ENCODE peak calls at places on chromosomes 16 and 17, in seven cellular contexts. I is sigmoid colon, N is HCT116, J is A549, E is GM12891, K is right lobe of liver, P is prostate gland. V is an unnamed sample.

GRCh38 chr16:1208239-1208830 is 16.7 kb downstream of the TPSG1 start:
- DNase-seq in I (no peak), N (no peak), J (no peak), E (no peak), K (no peak), P (no peak), V (no peak)

GRCh38 chr16:67215690-67216089 is 11.2 kb upstream of the TMEM208 start:
- DNase-seq in I (no peak), N (no peak), J (no peak), E (no peak), K (no peak), P (no peak), V (no peak)

GRCh38 chr17:30824002-30824355 is 513 bp downstream of the CRLF3 start:
- DNase-seq in I (no peak), N (no peak), J (peak; percentile 64), E (no peak), K (peak; percentile 53), P (no peak), V (peak; percentile 36)

GRCh38 chr16:85988723-85989313 is 89.9 kb downstream of the IRF8 start:
- DNase-seq in I (peak; percentile 25), N (no peak), J (no peak), E (no peak), K (peak; percentile 31), P (no peak), V (no peak)

GRCh38 chr16:79272141-79272577 is 328.4 kb downstream of the MAF start:
- DNase-seq in I (no peak), N (no peak), J (no peak), E (no peak), K (no peak), P (no peak), V (no peak)

GRCh38 chr17:78861229-78861628 is 20.6 kb upstream of the USP36 start:
- DNase-seq in I (no peak), N (no peak), J (no peak), E (no peak), K (no peak), P (no peak), V (no peak)

GRCh38 chr17:46212634-46213435 is 19.6 kb upstream of the KANSL1 start:
- DNase-seq in I (peak; percentile 81), N (peak; percentile 48), J (peak; percentile 95), E (peak; percentile 51), K (peak; percentile 53), P (peak; percentile 73), V (peak; percentile 88)

GRCh38 chr16:86252596-86252995 is 257.7 kb upstream of the FOXF1 start:
- DNase-seq in I (no peak), N (peak; percentile 42), J (no peak), E (no peak), K (no peak), P (no peak), V (no peak)

GRCh38 chr17:2157081-2157480 is 102.2 kb downstream of the HIC1 start:
- DNase-seq in I (peak; percentile 53), N (no peak), J (no peak), E (no peak), K (no peak), P (no peak), V (no peak)

GRCh38 chr17:57401556-57402488 is 145.5 kb downstream of the MSI2 start:
- DNase-seq in I (no peak), N (no peak), J (peak; percentile 29), E (no peak), K (no peak), P (no peak), V (no peak)

GRCh38 chr16:1486551-1487390 is 2.0 kb downstream of the PTX4 start:
- DNase-seq in I (no peak), N (no peak), J (no peak), E (no peak), K (no peak), P (no peak), V (no peak)

GRCh38 chr16:67530013-67530939 is 1.6 kb downstream of the RIPOR1 start:
- DNase-seq in I (peak; percentile 92), N (no peak), J (no peak), E (no peak), K (peak; percentile 69), P (peak; percentile 35), V (peak; percentile 77)

GRCh38 chr17:15946611-15947120 is 1.7 kb downstream of the ADORA2B start:
- DNase-seq in I (peak; percentile 64), N (no peak), J (no peak), E (no peak), K (no peak), P (no peak), V (no peak)

GRCh38 chr17:15947331-15947730 is 2.4 kb downstream of the ADORA2B start:
- DNase-seq in I (no peak), N (no peak), J (no peak), E (no peak), K (no peak), P (no peak), V (no peak)

GRCh38 chr17:15943971-15944719 is 785 bp upstream of the ADORA2B start:
- DNase-seq in I (peak; percentile 68), N (no peak), J (no peak), E (no peak), K (no peak), P (no peak), V (no peak)

GRCh38 chr17:15945493-15946209 is 721 bp downstream of the ADORA2B start:
- DNase-seq in I (peak; percentile 71), N (no peak), J (peak; percentile 51), E (no peak), K (no peak), P (no peak), V (no peak)

GRCh38 chr17:15944720-15945492 is at the start of gene ADORA2B:
- DNase-seq in I (peak; percentile 78), N (no peak), J (peak; percentile 91), E (peak; percentile 81), K (peak; percentile 58), P (peak; percentile 28), V (peak; percentile 56)
- TF ChIP-seq POLR2A in I (no peak), N (peak; percentile 20), J (peak; percentile 48), E (no peak), K (no peak), P (peak; percentile 66), V (no peak)

GRCh38 chr17:50708050-50709000 is 611 bp upstream of the ANKRD40 start:
- DNase-seq in I (no peak), N (no peak), J (no peak), E (no peak), K (no peak), P (no peak), V (no peak)

GRCh38 chr17:50703162-50703561 is 4.6 kb downstream of the ANKRD40 start:
- DNase-seq in I (no peak), N (no peak), J (no peak), E (no peak), K (no peak), P (no peak), V (no peak)

GRCh38 chr17:50710650-50711049 is 2.9 kb upstream of the ANKRD40 start:
- DNase-seq in I (no peak), N (no peak), J (no peak), E (no peak), K (no peak), P (no peak), V (no peak)

GRCh38 chr17:50710025-50710424 is 2.3 kb upstream of the ANKRD40 start:
- DNase-seq in I (no peak), N (no peak), J (no peak), E (no peak), K (no peak), P (no peak), V (no peak)

DNA sequence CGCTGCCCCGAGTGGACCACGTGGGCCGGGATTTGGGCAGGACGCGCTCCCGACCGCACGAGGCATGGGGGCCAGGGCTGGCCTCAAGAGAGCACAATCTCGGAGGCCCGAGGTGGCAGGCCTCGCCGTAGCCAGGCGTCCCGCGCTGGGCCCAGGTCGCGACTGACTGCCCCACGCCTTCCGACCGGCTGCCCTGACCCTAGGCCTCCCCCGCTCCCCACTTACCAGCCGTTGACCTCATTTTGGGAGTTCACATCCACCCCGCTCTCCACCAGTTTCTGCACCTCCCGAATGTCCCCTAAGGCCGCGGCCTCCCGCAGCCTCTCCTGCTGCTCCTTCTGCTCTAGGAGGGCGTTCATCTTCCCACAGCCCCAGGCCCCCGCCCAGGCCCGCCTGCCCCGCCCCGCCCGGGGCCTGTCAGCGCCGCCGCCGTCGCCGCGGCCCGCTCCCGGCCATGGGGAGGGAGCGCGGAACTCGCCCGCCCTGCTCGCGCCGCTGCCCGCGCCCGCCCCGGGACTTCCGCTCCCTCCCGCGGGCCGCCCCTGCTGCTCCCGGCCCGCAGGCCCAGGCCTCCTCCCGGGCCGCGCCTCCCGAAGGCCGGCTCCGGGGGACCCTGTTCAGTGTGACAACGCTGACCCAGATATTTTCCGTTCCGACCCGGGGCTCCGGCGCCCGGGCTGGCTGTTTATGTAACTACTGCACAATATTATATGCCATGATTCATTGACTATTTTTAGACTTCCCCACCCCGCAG is at the start of gene ANKRD40:
- DNase-seq in I (peak; percentile 97), N (peak; percentile 90), J (peak; percentile 96), E (peak; percentile 69), K (peak; percentile 89), P (peak; percentile 85), V (peak; percentile 93)
- TF ChIP-seq POLR2A in I (peak; percentile 41), N (peak; percentile 75), J (peak; percentile 50), E (peak; percentile 36), K (peak; percentile 80), P (peak; percentile 53), V (peak; percentile 71)

DNA sequence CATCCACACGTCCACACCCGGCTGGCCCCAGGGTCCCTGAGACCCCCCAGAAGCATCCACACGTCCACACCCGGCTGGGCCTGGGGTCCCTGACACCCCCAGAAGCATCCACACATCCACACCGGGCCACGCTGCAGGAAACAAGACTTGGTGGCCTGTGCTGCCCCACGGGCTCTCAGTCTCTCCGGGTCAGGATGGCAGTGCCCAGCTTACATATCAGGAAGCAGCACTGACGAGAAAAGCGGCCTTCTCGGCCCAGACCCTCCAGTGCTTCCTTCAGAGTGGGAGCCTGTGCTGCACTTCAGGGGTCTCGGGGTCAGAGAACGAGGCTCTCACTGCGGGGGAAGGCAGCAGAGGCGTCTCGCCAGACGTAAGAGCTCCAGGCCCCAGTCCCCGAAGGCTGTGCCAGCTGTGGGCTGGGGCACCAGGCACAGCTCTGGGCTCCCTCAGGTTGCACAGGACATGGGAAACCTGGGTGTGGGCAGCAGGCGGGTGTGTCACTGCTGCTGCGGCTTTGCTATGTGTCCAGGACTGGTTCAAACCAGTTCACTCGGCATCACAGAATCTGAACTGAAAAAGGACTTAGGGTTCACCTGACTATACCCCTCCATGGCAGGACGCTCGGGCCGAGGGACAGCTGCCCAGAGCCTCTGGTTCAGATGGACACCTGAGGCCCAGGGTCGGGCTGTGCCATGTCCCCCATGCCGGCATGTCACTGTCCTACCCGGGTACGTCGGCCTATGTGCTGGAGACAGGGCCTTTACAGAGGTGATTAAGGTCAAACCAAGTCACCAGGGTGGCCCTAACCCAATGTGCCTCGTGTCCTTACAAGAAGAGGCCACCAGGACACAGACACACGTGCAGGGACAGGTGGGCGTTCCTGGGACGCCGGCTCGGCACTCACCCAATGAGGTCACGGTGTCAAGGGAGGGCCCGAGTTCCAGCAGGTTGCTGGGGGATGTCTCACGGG is 40.2 kb upstream of the CHMP6 start:
- DNase-seq in I (peak; percentile 60), N (no peak), J (no peak), E (no peak), K (peak; percentile 43), P (no peak), V (no peak)
- TF ChIP-seq POLR2A in I (no peak), N (no peak), J (no peak), E (no peak), K (no peak), P (no peak), V (no peak)

DNA sequence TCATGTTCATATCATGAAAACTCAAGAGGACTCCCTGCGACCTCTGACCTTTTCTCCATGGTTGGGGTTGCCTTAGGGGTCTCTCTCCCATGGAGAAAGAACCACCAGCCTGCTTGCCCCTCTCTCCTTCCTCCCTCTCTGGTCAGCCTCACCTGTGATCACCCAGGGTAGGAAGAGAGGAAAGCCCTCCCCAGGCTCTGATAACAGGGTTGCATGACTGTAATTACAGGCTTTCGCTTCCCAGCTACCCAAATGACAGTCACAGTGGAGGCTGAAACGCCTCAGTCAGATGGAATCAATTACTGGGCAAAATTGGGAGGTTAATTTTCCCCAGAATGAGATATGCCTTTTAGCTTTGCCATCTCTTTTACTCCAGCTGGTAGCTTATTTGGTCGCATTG is 265.8 kb upstream of the SOX9 start:
- DNase-seq in I (no peak), N (no peak), J (no peak), E (no peak), K (no peak), P (no peak), V (no peak)
- TF ChIP-seq POLR2A in I (no peak), N (no peak), J (no peak), E (no peak), K (no peak), P (no peak), V (no peak)

V was measured in adrenal gland.